ENCODE peak calls at places on chromosomes 6 and 20, in eight cellular contexts. One of them, this sample, is unnamed.

GRCh38 chr6:97394160-97394748 is 111.2 kb upstream of the MMS22L start:
- DNase-seq in HepG2: peak; percentile 65
- DNase-seq in HCT116: peak; percentile 64
- DNase-seq in mesenchymal stem cell: peak; percentile 54
- DNase-seq in neural progenitor cell: peak; percentile 71
- DNase-seq in GM23248: peak; percentile 69
- DNase-seq in mesendoderm: peak; percentile 68
- DNase-seq in astrocyte: peak; percentile 7
- DNase-seq in this sample: peak; percentile 36

GRCh38 chr20:37564388-37565133 is 36.9 kb upstream of the BLCAP start:
- DNase-seq in neural progenitor cell: peak; percentile 87
- DNase-seq in mesenchymal stem cell: peak; percentile 22
- DNase-seq in GM23248: peak; percentile 70
- DNase-seq in HepG2: peak; percentile 30
- DNase-seq in astrocyte: no peak
- DNase-seq in mesendoderm: peak; percentile 53
- DNase-seq in HCT116: no peak
- DNase-seq in this sample: peak; percentile 39

GRCh38 chr6:127786109-127786508 is 114.7 kb downstream of the THEMIS start:
- DNase-seq in astrocyte: no peak
- DNase-seq in mesenchymal stem cell: no peak
- DNase-seq in HepG2: no peak
- DNase-seq in neural progenitor cell: no peak
- DNase-seq in GM23248: peak; percentile 43
- DNase-seq in HCT116: no peak
- DNase-seq in mesendoderm: no peak
- DNase-seq in this sample: no peak

GRCh38 chr20:12824353-12824752 is 184.4 kb upstream of the SPTLC3 start:
- DNase-seq in HepG2: no peak
- DNase-seq in astrocyte: no peak
- DNase-seq in GM23248: no peak
- DNase-seq in mesendoderm: no peak
- DNase-seq in HCT116: no peak
- DNase-seq in mesenchymal stem cell: no peak
- DNase-seq in neural progenitor cell: no peak
- DNase-seq in this sample: no peak

GRCh38 chr6:155265843-155266535 is 2.2 kb downstream of the CLDN20 start:
- DNase-seq in HepG2: no peak
- DNase-seq in GM23248: peak; percentile 44
- DNase-seq in mesenchymal stem cell: no peak
- DNase-seq in neural progenitor cell: no peak
- DNase-seq in astrocyte: no peak
- DNase-seq in mesendoderm: peak; percentile 49
- DNase-seq in HCT116: no peak
- DNase-seq in this sample: no peak

GRCh38 chr20:45905505-45906079 is 6.4 kb downstream of the PLTP start:
- DNase-seq in mesenchymal stem cell: no peak
- DNase-seq in astrocyte: peak; percentile 84
- DNase-seq in neural progenitor cell: no peak
- DNase-seq in GM23248: peak; percentile 96
- DNase-seq in HepG2: peak; percentile 87
- DNase-seq in mesendoderm: peak; percentile 23
- DNase-seq in HCT116: peak; percentile 48
- DNase-seq in this sample: no peak

GRCh38 chr20:24651171-24651972 is 181.9 kb downstream of the SYNDIG1 start:
- DNase-seq in mesendoderm: peak; percentile 44
- DNase-seq in GM23248: peak; percentile 92
- DNase-seq in HCT116: no peak
- DNase-seq in astrocyte: peak; percentile 94
- DNase-seq in mesenchymal stem cell: peak; percentile 90
- DNase-seq in neural progenitor cell: no peak
- DNase-seq in HepG2: no peak
- DNase-seq in this sample: no peak

GRCh38 chr6:52815167-52816092 is 11.8 kb upstream of the GSTA1 start:
- DNase-seq in mesenchymal stem cell: peak; percentile 72
- DNase-seq in HCT116: peak; percentile 48
- DNase-seq in HepG2: peak; percentile 91
- DNase-seq in astrocyte: peak; percentile 12
- DNase-seq in mesendoderm: peak; percentile 82
- DNase-seq in neural progenitor cell: peak; percentile 61
- DNase-seq in GM23248: peak; percentile 67
- DNase-seq in this sample: peak; percentile 16

GRCh38 chr20:58362117-58362516 is 26.9 kb upstream of the VAPB start:
- DNase-seq in HCT116: no peak
- DNase-seq in mesendoderm: no peak
- DNase-seq in neural progenitor cell: no peak
- DNase-seq in mesenchymal stem cell: no peak
- DNase-seq in HepG2: no peak
- DNase-seq in astrocyte: no peak
- DNase-seq in GM23248: no peak
- DNase-seq in this sample: no peak

GRCh38 chr6:72579865-72580264 is 42.0 kb upstream of the KCNQ5 start:
- DNase-seq in mesenchymal stem cell: no peak
- DNase-seq in GM23248: peak; percentile 46
- DNase-seq in neural progenitor cell: no peak
- DNase-seq in HepG2: no peak
- DNase-seq in HCT116: no peak
- DNase-seq in astrocyte: no peak
- DNase-seq in mesendoderm: no peak
- DNase-seq in this sample: no peak

GRCh38 chr6:156832166-156832743 is 55.1 kb downstream of the ARID1B start:
- DNase-seq in GM23248: peak; percentile 28
- DNase-seq in HepG2: no peak
- DNase-seq in mesendoderm: no peak
- DNase-seq in HCT116: peak; percentile 16
- DNase-seq in astrocyte: peak; percentile 72
- DNase-seq in mesenchymal stem cell: peak; percentile 49
- DNase-seq in neural progenitor cell: no peak
- DNase-seq in this sample: no peak

GRCh38 chr6:134550604-134551003 is 232.7 kb upstream of the SGK1 start:
- DNase-seq in GM23248: peak; percentile 48
- DNase-seq in HepG2: no peak
- DNase-seq in neural progenitor cell: no peak
- DNase-seq in mesendoderm: peak; percentile 90
- DNase-seq in mesenchymal stem cell: peak; percentile 70
- DNase-seq in astrocyte: peak; percentile 91
- DNase-seq in HCT116: no peak
- DNase-seq in this sample: no peak

GRCh38 chr6:150876598-150876997 is 11.1 kb downstream of the MTHFD1L start:
- DNase-seq in HCT116: no peak
- DNase-seq in mesendoderm: no peak
- DNase-seq in GM23248: peak; percentile 36
- DNase-seq in mesenchymal stem cell: no peak
- DNase-seq in HepG2: no peak
- DNase-seq in neural progenitor cell: peak; percentile 68
- DNase-seq in astrocyte: peak; percentile 59
- DNase-seq in this sample: no peak

GRCh38 chr6:11197175-11197535 is 35.3 kb downstream of the NEDD9 start:
- DNase-seq in HCT116: no peak
- DNase-seq in mesenchymal stem cell: peak; percentile 87
- DNase-seq in mesendoderm: no peak
- DNase-seq in GM23248: peak; percentile 59
- DNase-seq in HepG2: no peak
- DNase-seq in neural progenitor cell: peak; percentile 54
- DNase-seq in astrocyte: peak; percentile 92
- DNase-seq in this sample: no peak

GRCh38 chr6:11197846-11198245 is 34.6 kb downstream of the NEDD9 start:
- DNase-seq in mesendoderm: no peak
- DNase-seq in GM23248: no peak
- DNase-seq in HCT116: no peak
- DNase-seq in neural progenitor cell: no peak
- DNase-seq in astrocyte: no peak
- DNase-seq in mesenchymal stem cell: no peak
- DNase-seq in HepG2: no peak
- DNase-seq in this sample: no peak

GRCh38 chr6:11201015-11201414 is 31.5 kb downstream of the NEDD9 start:
- DNase-seq in HepG2: no peak
- DNase-seq in HCT116: no peak
- DNase-seq in astrocyte: no peak
- DNase-seq in mesendoderm: no peak
- DNase-seq in mesenchymal stem cell: no peak
- DNase-seq in neural progenitor cell: no peak
- DNase-seq in GM23248: no peak
- DNase-seq in this sample: no peak

GRCh38 chr6:11200356-11200755 is 32.1 kb downstream of the NEDD9 start:
- DNase-seq in HepG2: no peak
- DNase-seq in neural progenitor cell: no peak
- DNase-seq in HCT116: no peak
- DNase-seq in mesendoderm: no peak
- DNase-seq in mesenchymal stem cell: no peak
- DNase-seq in GM23248: peak; percentile 56
- DNase-seq in astrocyte: peak; percentile 26
- DNase-seq in this sample: no peak

GRCh38 chr6:11198663-11199603 is 33.5 kb downstream of the NEDD9 start:
- DNase-seq in GM23248: no peak
- DNase-seq in mesendoderm: no peak
- DNase-seq in astrocyte: peak; percentile 32
- DNase-seq in neural progenitor cell: no peak
- DNase-seq in HepG2: no peak
- DNase-seq in HCT116: no peak
- DNase-seq in mesenchymal stem cell: peak; percentile 49
- DNase-seq in this sample: no peak
- H3K4me1 ChIP-seq in GM23248: peaks cover 39% of the 10 kb centered on the region
- H3K4me1 ChIP-seq in mesendoderm: peaks cover 19% of the 10 kb centered on the region
- H3K4me1 ChIP-seq in astrocyte: peaks cover 79% of the 10 kb centered on the region
- H3K4me1 ChIP-seq in neural progenitor cell: peaks cover 64% of the 10 kb centered on the region
- H3K4me1 ChIP-seq in HepG2: peaks cover 87% of the 10 kb centered on the region
- H3K4me1 ChIP-seq in HCT116: no peaks in the 10 kb centered on the region
- H3K4me1 ChIP-seq in mesenchymal stem cell: peaks cover 17% of the 10 kb centered on the region
- H3K4me1 ChIP-seq in this sample: no peaks in the 10 kb centered on the region

DNA sequence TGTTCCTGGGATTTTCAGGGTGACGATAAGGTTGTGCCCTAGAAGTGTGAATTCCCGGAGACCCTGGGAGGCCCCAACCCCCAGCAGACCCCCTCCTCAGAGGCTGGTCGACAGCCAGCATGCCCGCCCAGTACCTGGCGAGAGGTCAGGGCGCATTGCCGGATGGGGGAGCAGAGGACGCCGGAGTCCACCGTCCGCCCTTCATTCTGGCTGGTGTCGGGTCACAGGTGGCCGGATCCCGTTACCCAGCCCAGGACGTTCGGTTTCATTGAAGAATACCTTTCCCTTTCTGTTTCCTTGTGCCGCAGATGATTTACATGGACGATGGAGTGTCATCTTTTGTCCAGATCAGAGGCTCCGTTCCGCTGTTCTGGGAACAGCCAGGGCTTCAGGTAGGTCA is 61.3 kb downstream of the SYNJ2 start:
- DNase-seq in GM23248: no peak
- DNase-seq in HCT116: no peak
- DNase-seq in mesendoderm: no peak
- DNase-seq in astrocyte: no peak
- DNase-seq in HepG2: no peak
- DNase-seq in neural progenitor cell: no peak
- DNase-seq in mesenchymal stem cell: no peak
- DNase-seq in this sample: no peak
- H3K9ac ChIP-seq in GM23248: peak overlapping the region; percentile 72
- H3K9ac ChIP-seq in HCT116: peak overlapping the region; percentile 41
- H3K9ac ChIP-seq in mesendoderm: no peak overlapping the region
- H3K9ac ChIP-seq in astrocyte: peak overlapping the region; percentile 86
- H3K9ac ChIP-seq in HepG2: no peak overlapping the region
- H3K9ac ChIP-seq in neural progenitor cell: no peak overlapping the region
- H3K9ac ChIP-seq in mesenchymal stem cell: peak overlapping the region; percentile 47
- H3K9ac ChIP-seq in this sample: no peak overlapping the region

GRCh38 chr6:36200998-36201596 is 4.6 kb downstream of the BRPF3 start:
- DNase-seq in GM23248: no peak
- DNase-seq in HCT116: no peak
- DNase-seq in mesendoderm: no peak
- DNase-seq in HepG2: no peak
- DNase-seq in mesenchymal stem cell: no peak
- DNase-seq in neural progenitor cell: no peak
- DNase-seq in astrocyte: no peak
- DNase-seq in this sample: no peak
- H3K4me1 ChIP-seq in GM23248: peaks cover 5% of the 10 kb centered on the region
- H3K4me1 ChIP-seq in HCT116: peaks cover 9% of the 10 kb centered on the region
- H3K4me1 ChIP-seq in mesendoderm: peaks cover 2% of the 10 kb centered on the region
- H3K4me1 ChIP-seq in HepG2: peaks cover 20% of the 10 kb centered on the region
- H3K4me1 ChIP-seq in mesenchymal stem cell: peaks cover 7% of the 10 kb centered on the region
- H3K4me1 ChIP-seq in neural progenitor cell: peaks cover 5% of the 10 kb centered on the region
- H3K4me1 ChIP-seq in astrocyte: peaks cover 7% of the 10 kb centered on the region
- H3K4me1 ChIP-seq in this sample: no peaks in the 10 kb centered on the region

GRCh38 chr20:4613718-4614620 is 107.7 kb upstream of the PRND start:
- DNase-seq in mesenchymal stem cell: peak; percentile 32
- DNase-seq in HCT116: peak; percentile 54
- DNase-seq in GM23248: peak; percentile 77
- DNase-seq in astrocyte: peak; percentile 82
- DNase-seq in neural progenitor cell: peak; percentile 61
- DNase-seq in mesendoderm: peak; percentile 82
- DNase-seq in HepG2: peak; percentile 66
- DNase-seq in this sample: peak; percentile 57
- H3K9ac ChIP-seq in mesenchymal stem cell: peak overlapping the region; percentile 53
- H3K9ac ChIP-seq in HCT116: no peak overlapping the region
- H3K9ac ChIP-seq in GM23248: no peak overlapping the region
- H3K9ac ChIP-seq in astrocyte: peak overlapping the region; percentile 34
- H3K9ac ChIP-seq in neural progenitor cell: no peak overlapping the region
- H3K9ac ChIP-seq in mesendoderm: no peak overlapping the region
- H3K9ac ChIP-seq in HepG2: no peak overlapping the region
- H3K9ac ChIP-seq in this sample: no peak overlapping the region

DNA sequence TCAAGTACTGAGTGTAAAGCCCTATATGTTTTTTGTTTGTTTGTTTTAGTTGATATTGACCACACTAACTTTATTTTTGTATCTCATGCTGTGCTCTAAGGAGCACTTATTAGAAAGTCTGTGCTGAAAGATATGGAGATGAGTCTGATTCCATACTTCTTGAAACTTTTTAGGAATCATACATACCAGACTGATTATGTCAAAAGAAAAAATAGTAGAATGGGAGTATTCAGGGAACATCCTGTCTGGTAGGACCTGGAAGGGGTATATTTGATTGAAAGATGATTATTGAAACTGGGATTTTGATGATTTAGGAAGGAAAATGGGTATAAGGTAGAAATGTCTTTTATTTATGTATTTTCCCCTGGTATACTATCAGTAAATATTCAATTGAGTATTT is 111.4 kb downstream of the QKI start:
- DNase-seq in neural progenitor cell: no peak
- DNase-seq in mesendoderm: no peak
- DNase-seq in astrocyte: peak; percentile 58
- DNase-seq in HepG2: no peak
- DNase-seq in mesenchymal stem cell: peak; percentile 24
- DNase-seq in HCT116: no peak
- DNase-seq in GM23248: peak; percentile 45
- DNase-seq in this sample: no peak
- H3K4me1 ChIP-seq in neural progenitor cell: peaks cover 29% of the 10 kb centered on the region
- H3K4me1 ChIP-seq in mesendoderm: peaks cover 2% of the 10 kb centered on the region
- H3K4me1 ChIP-seq in astrocyte: peaks cover 55% of the 10 kb centered on the region
- H3K4me1 ChIP-seq in HepG2: peaks cover 18% of the 10 kb centered on the region
- H3K4me1 ChIP-seq in mesenchymal stem cell: peaks cover 3% of the 10 kb centered on the region
- H3K4me1 ChIP-seq in HCT116: peaks cover 19% of the 10 kb centered on the region
- H3K4me1 ChIP-seq in GM23248: peaks cover 51% of the 10 kb centered on the region
- H3K4me1 ChIP-seq in this sample: no peaks in the 10 kb centered on the region

GRCh38 chr20:21309678-21310467 is 6.7 kb downstream of the XRN2 start:
- DNase-seq in astrocyte: no peak
- DNase-seq in HCT116: no peak
- DNase-seq in GM23248: no peak
- DNase-seq in mesendoderm: no peak
- DNase-seq in mesenchymal stem cell: no peak
- DNase-seq in HepG2: no peak
- DNase-seq in neural progenitor cell: no peak
- DNase-seq in this sample: no peak
- H3K9ac ChIP-seq in astrocyte: no peak overlapping the region
- H3K9ac ChIP-seq in HCT116: no peak overlapping the region
- H3K9ac ChIP-seq in GM23248: no peak overlapping the region
- H3K9ac ChIP-seq in mesendoderm: no peak overlapping the region
- H3K9ac ChIP-seq in mesenchymal stem cell: peak overlapping the region; percentile 12
- H3K9ac ChIP-seq in HepG2: no peak overlapping the region
- H3K9ac ChIP-seq in neural progenitor cell: no peak overlapping the region
- H3K9ac ChIP-seq in this sample: no peak overlapping the region